ENCODE peak calls at places on chromosomes 11 and 22, in five cellular contexts. One of them, this sample, is unnamed.

GRCh38 chr22:50481440-50482106 is at the start of gene ADM2:
- DNase-seq in coronary artery: no peak
- DNase-seq in CD8-positive, alpha-beta T cell: peak
- DNase-seq in breast epithelium: no peak
- DNase-seq in heart left ventricle: no peak
- DNase-seq in this sample: no peak

GRCh38 chr22:29314074-29314473 is 1.4 kb downstream of the RASL10A start:
- DNase-seq in heart left ventricle: no peak
- DNase-seq in coronary artery: no peak
- DNase-seq in CD8-positive, alpha-beta T cell: no peak
- DNase-seq in breast epithelium: no peak
- DNase-seq in this sample: no peak

GRCh38 chr11:65433657-65434056 is 11.1 kb downstream of the NEAT1 start:
- DNase-seq in CD8-positive, alpha-beta T cell: no peak
- DNase-seq in heart left ventricle: no peak
- DNase-seq in breast epithelium: peak
- DNase-seq in coronary artery: no peak
- DNase-seq in this sample: peak

GRCh38 chr11:37442576-37442975 is 844.5 kb upstream of the RAG2 start:
- DNase-seq in CD8-positive, alpha-beta T cell: no peak
- DNase-seq in coronary artery: no peak
- DNase-seq in breast epithelium: no peak
- DNase-seq in heart left ventricle: no peak
- DNase-seq in this sample: no peak

GRCh38 chr11:71908218-71908617 is 20.2 kb downstream of the XNDC1N start:
- DNase-seq in breast epithelium: no peak
- DNase-seq in CD8-positive, alpha-beta T cell: no peak
- DNase-seq in coronary artery: no peak
- DNase-seq in heart left ventricle: no peak
- DNase-seq in this sample: no peak

GRCh38 chr11:68912254-68912653 is 8.6 kb downstream of the IGHMBP2 start:
- DNase-seq in breast epithelium: no peak
- DNase-seq in coronary artery: no peak
- DNase-seq in heart left ventricle: no peak
- DNase-seq in CD8-positive, alpha-beta T cell: no peak
- DNase-seq in this sample: no peak

GRCh38 chr11:112082729-112083128 is 3.8 kb downstream of the TIMM8B start:
- DNase-seq in CD8-positive, alpha-beta T cell: no peak
- DNase-seq in breast epithelium: no peak
- DNase-seq in coronary artery: no peak
- DNase-seq in heart left ventricle: peak
- DNase-seq in this sample: no peak

GRCh38 chr11:9565822-9566560 is 7.5 kb upstream of the WEE1 start:
- DNase-seq in CD8-positive, alpha-beta T cell: peak
- DNase-seq in heart left ventricle: peak
- DNase-seq in coronary artery: peak
- DNase-seq in breast epithelium: peak
- DNase-seq in this sample: no peak

GRCh38 chr22:42905702-42906183 is 48.7 kb upstream of the ARFGAP3 start:
- DNase-seq in coronary artery: no peak
- DNase-seq in heart left ventricle: peak
- DNase-seq in breast epithelium: peak
- DNase-seq in CD8-positive, alpha-beta T cell: no peak
- DNase-seq in this sample: peak

GRCh38 chr11:8219257-8220021 is 44.2 kb downstream of the LMO1 start:
- DNase-seq in coronary artery: no peak
- DNase-seq in heart left ventricle: no peak
- DNase-seq in breast epithelium: no peak
- DNase-seq in CD8-positive, alpha-beta T cell: no peak
- DNase-seq in this sample: peak
- TF ChIP-seq CTCF in coronary artery: peak
- TF ChIP-seq CTCF in heart left ventricle: peak
- TF ChIP-seq CTCF in breast epithelium: no peak
- TF ChIP-seq CTCF in CD8-positive, alpha-beta T cell: no peak
- TF ChIP-seq CTCF in this sample: peak

DNA sequence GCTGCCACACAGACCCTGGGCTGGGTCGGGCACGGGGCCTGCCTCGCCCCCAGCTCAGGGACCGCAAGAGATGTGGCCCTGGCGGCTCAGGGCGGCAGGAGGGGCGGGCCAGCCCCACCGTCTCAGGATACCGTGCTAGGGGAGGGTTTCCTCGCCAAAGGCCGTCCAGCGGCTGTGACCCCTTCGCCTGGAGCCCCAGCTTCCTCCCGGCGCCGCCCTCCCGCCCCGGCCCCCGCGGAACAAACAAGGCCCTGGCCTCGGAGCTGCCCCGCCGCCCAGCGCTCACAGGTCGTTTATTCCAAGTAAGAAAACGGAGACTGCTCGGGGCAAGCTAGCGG is 543 bp upstream of the AP2A2 start:
- DNase-seq in CD8-positive, alpha-beta T cell: no peak
- DNase-seq in breast epithelium: no peak
- DNase-seq in heart left ventricle: peak
- DNase-seq in coronary artery: no peak
- DNase-seq in this sample: peak
- H3K4me3 ChIP-seq in CD8-positive, alpha-beta T cell: peak
- H3K4me3 ChIP-seq in breast epithelium: peak
- H3K4me3 ChIP-seq in heart left ventricle: no peak
- H3K4me3 ChIP-seq in coronary artery: peak
- H3K4me3 ChIP-seq in this sample: peak

GRCh38 chr11:11806586-11806985 is 35.2 kb upstream of the USP47 start:
- DNase-seq in CD8-positive, alpha-beta T cell: no peak
- DNase-seq in breast epithelium: no peak
- DNase-seq in heart left ventricle: no peak
- DNase-seq in coronary artery: no peak
- DNase-seq in this sample: no peak
- H3K27ac ChIP-seq in CD8-positive, alpha-beta T cell: no peak
- H3K27ac ChIP-seq in breast epithelium: no peak
- H3K27ac ChIP-seq in heart left ventricle: peak
- H3K27ac ChIP-seq in coronary artery: no peak
- H3K27ac ChIP-seq in this sample: no peak

GRCh38 chr11:57111646-57112045 is 70.1 kb upstream of the LRRC55 start:
- DNase-seq in heart left ventricle: no peak
- DNase-seq in breast epithelium: no peak
- DNase-seq in coronary artery: no peak
- DNase-seq in CD8-positive, alpha-beta T cell: no peak
- DNase-seq in this sample: no peak

GRCh38 chr11:57121996-57122395 is 59.8 kb upstream of the LRRC55 start:
- DNase-seq in coronary artery: no peak
- DNase-seq in breast epithelium: no peak
- DNase-seq in heart left ventricle: no peak
- DNase-seq in CD8-positive, alpha-beta T cell: no peak
- DNase-seq in this sample: no peak

DNA sequence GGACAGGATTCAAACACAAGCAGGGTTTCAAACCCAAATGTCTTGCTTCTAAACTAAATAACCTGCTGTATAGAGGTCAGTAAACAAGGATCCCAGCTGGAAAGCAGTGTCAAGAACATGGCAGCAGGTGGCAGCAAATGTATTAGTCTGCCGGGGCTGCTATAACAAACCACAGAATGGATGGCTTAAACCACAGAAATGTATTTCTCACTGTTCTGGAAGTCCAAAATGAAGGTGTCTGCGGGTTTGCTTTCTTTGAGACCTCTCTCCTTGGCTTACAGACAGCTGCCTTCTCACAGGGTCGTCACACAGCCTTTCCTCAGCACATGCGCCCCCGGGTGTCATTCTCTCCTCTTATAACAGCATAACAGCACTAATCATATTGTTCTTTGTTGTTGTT is 65.1 kb upstream of the LRRC55 start:
- DNase-seq in heart left ventricle: no peak
- DNase-seq in CD8-positive, alpha-beta T cell: no peak
- DNase-seq in breast epithelium: no peak
- DNase-seq in coronary artery: no peak
- DNase-seq in this sample: peak
- TF ChIP-seq CTCF in heart left ventricle: peak
- TF ChIP-seq CTCF in CD8-positive, alpha-beta T cell: no peak
- TF ChIP-seq CTCF in breast epithelium: no peak
- TF ChIP-seq CTCF in coronary artery: no peak
- TF ChIP-seq CTCF in this sample: peak

GRCh38 chr11:69986421-69987229 is 91.5 kb upstream of the ANO1 start:
- DNase-seq in heart left ventricle: peak
- DNase-seq in coronary artery: no peak
- DNase-seq in CD8-positive, alpha-beta T cell: no peak
- DNase-seq in breast epithelium: no peak
- DNase-seq in this sample: no peak

GRCh38 chr11:69985331-69985653 is 92.8 kb upstream of the ANO1 start:
- DNase-seq in CD8-positive, alpha-beta T cell: no peak
- DNase-seq in breast epithelium: no peak
- DNase-seq in coronary artery: no peak
- DNase-seq in heart left ventricle: no peak
- DNase-seq in this sample: no peak

GRCh38 chr11:69984457-69985261 is 93.5 kb upstream of the ANO1 start:
- DNase-seq in coronary artery: no peak
- DNase-seq in CD8-positive, alpha-beta T cell: no peak
- DNase-seq in breast epithelium: no peak
- DNase-seq in heart left ventricle: no peak
- DNase-seq in this sample: no peak

GRCh38 chr11:69983897-69984438 is 94.1 kb upstream of the ANO1 start:
- DNase-seq in breast epithelium: no peak
- DNase-seq in CD8-positive, alpha-beta T cell: no peak
- DNase-seq in coronary artery: no peak
- DNase-seq in heart left ventricle: no peak
- DNase-seq in this sample: no peak

GRCh38 chr11:69985654-69986420 is 92.3 kb upstream of the ANO1 start:
- DNase-seq in CD8-positive, alpha-beta T cell: no peak
- DNase-seq in breast epithelium: no peak
- DNase-seq in coronary artery: no peak
- DNase-seq in heart left ventricle: no peak
- DNase-seq in this sample: peak
- H3K4me3 ChIP-seq in CD8-positive, alpha-beta T cell: no peak
- H3K4me3 ChIP-seq in breast epithelium: peak
- H3K4me3 ChIP-seq in coronary artery: peak
- H3K4me3 ChIP-seq in heart left ventricle: peak
- H3K4me3 ChIP-seq in this sample: peak

DNA sequence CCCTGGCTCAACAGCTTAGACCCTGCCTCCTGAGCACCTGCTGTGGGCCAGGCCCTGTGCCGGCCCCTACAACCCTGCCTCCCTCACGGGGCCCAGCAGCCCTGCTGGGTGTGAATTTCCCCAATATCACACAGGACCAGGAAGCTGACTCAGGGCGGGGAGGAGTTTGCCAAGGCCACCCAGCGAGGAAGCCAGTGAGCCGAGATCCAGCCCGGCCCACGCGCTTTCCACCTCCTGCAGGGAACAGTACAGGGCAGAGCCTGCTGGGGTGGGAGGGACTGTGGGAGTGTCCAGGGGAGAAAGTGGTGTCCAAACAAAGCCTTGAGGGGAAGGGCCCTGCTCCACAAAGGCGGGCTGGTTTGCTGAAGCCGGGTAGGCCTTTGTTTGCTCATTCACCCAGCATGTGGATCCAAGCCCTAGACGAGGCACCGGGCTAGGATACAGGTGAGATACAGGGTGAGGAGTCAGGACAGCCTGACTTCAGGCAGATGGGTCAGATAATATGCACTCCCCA is 26.8 kb downstream of the RPL3 start:
- DNase-seq in heart left ventricle: peak
- DNase-seq in CD8-positive, alpha-beta T cell: no peak
- DNase-seq in coronary artery: peak
- DNase-seq in breast epithelium: peak
- DNase-seq in this sample: peak
- H3K27ac ChIP-seq in heart left ventricle: peak
- H3K27ac ChIP-seq in CD8-positive, alpha-beta T cell: no peak
- H3K27ac ChIP-seq in coronary artery: peak
- H3K27ac ChIP-seq in breast epithelium: peak
- H3K27ac ChIP-seq in this sample: peak